ENCODE peak calls at places on chromosome 16, in six cellular contexts. One of them, this sample, is unnamed.

GRCh38 chr16:85498607-85499006 is 114.5 kb upstream of the GSE1 start:
- DNase-seq in kidney: no peak
- DNase-seq in mesendoderm: no peak
- DNase-seq in IMR-90: no peak
- DNase-seq in neuronal stem cell: no peak
- DNase-seq in mesenchymal stem cell: no peak
- DNase-seq in this sample: no peak

GRCh38 chr16:590165-590874 is 454 bp downstream of the RAB40C start:
- DNase-seq in neuronal stem cell: no peak
- DNase-seq in kidney: peak; percentile 85
- DNase-seq in IMR-90: peak; percentile 47
- DNase-seq in mesenchymal stem cell: peak; percentile 60
- DNase-seq in mesendoderm: no peak
- DNase-seq in this sample: peak; percentile 87

GRCh38 chr16:4437366-4437765 is 11.7 kb downstream of the DNAJA3 start:
- DNase-seq in kidney: no peak
- DNase-seq in mesendoderm: no peak
- DNase-seq in mesenchymal stem cell: no peak
- DNase-seq in IMR-90: no peak
- DNase-seq in neuronal stem cell: no peak
- DNase-seq in this sample: no peak

GRCh38 chr16:4911831-4912422 is 25.0 kb downstream of the PPL start:
- DNase-seq in IMR-90: peak; percentile 33
- DNase-seq in mesendoderm: no peak
- DNase-seq in neuronal stem cell: no peak
- DNase-seq in kidney: no peak
- DNase-seq in mesenchymal stem cell: no peak
- DNase-seq in this sample: peak; percentile 66

GRCh38 chr16:48047755-48048154 is 108.0 kb downstream of the ABCC12 start:
- DNase-seq in mesendoderm: no peak
- DNase-seq in IMR-90: no peak
- DNase-seq in kidney: no peak
- DNase-seq in neuronal stem cell: no peak
- DNase-seq in mesenchymal stem cell: no peak
- DNase-seq in this sample: no peak

GRCh38 chr16:47565454-47565853 is 104.3 kb downstream of the PHKB start:
- DNase-seq in kidney: no peak
- DNase-seq in neuronal stem cell: no peak
- DNase-seq in mesenchymal stem cell: peak; percentile 69
- DNase-seq in IMR-90: peak; percentile 66
- DNase-seq in mesendoderm: no peak
- DNase-seq in this sample: no peak

GRCh38 chr16:56743840-56744239 is 13.9 kb downstream of the NUP93 start:
- DNase-seq in mesendoderm: peak; percentile 73
- DNase-seq in kidney: peak; percentile 81
- DNase-seq in neuronal stem cell: no peak
- DNase-seq in mesenchymal stem cell: peak; percentile 79
- DNase-seq in IMR-90: peak; percentile 49
- DNase-seq in this sample: peak; percentile 43

GRCh38 chr16:58196898-58197313 is 1.0 kb downstream of the CSNK2A2 start:
- DNase-seq in neuronal stem cell: no peak
- DNase-seq in mesenchymal stem cell: peak; percentile 22
- DNase-seq in mesendoderm: peak; percentile 26
- DNase-seq in kidney: no peak
- DNase-seq in IMR-90: peak; percentile 48
- DNase-seq in this sample: peak; percentile 19

GRCh38 chr16:65480276-65480675 is 358.4 kb upstream of the CDH11 start:
- DNase-seq in IMR-90: no peak
- DNase-seq in neuronal stem cell: no peak
- DNase-seq in mesendoderm: no peak
- DNase-seq in mesenchymal stem cell: no peak
- DNase-seq in kidney: no peak
- DNase-seq in this sample: no peak
- H3K4me3 ChIP-seq in IMR-90: no peak overlapping the region
- H3K4me3 ChIP-seq in neuronal stem cell: peak overlapping the region; percentile 29
- H3K4me3 ChIP-seq in mesendoderm: no peak overlapping the region
- H3K4me3 ChIP-seq in mesenchymal stem cell: no peak overlapping the region
- H3K4me3 ChIP-seq in kidney: no peak overlapping the region
- H3K4me3 ChIP-seq in this sample: no peak overlapping the region

DNA sequence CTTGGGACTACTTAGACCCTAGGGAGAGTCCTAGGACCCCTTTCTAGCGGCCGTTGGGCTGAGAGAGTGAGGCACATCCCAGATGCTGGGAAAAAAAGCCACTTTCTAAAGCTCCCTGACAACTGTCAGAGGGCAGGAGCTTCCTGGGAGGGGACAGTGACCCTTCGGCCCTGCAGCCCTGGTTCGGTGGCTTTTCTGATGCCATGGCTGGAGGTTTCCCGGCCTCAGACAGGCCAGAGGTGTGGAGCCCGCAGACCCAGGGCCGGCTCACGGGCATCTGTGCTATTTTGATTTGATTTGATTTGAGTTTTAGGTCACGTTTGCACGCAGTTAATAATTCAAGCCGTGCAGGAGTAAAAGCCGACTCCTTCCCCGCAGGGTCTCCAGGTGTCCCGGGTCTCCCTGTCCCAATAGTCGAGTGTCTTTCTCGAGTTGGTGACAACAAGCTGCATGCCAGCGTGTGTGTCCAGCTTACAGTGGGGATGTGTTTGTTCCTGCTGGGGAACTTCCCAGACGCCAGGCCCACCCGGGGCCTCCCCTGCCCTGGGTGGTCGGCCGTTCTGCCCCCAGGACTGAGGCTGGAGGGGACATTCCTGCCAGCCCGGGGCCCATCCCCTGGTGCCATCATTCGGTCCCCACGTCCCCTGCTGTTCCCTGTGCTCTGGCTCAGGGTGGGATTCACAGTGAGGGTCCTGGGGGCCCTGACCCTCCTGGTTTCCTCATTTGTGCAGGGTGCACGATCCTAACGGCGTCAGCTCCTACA is 1.0 kb upstream of the CBFA2T3 start:
- DNase-seq in kidney: no peak
- DNase-seq in mesendoderm: no peak
- DNase-seq in neuronal stem cell: no peak
- DNase-seq in IMR-90: no peak
- DNase-seq in mesenchymal stem cell: no peak
- DNase-seq in this sample: no peak
- H3K9ac ChIP-seq in kidney: no peak overlapping the region
- H3K9ac ChIP-seq in mesendoderm: no peak overlapping the region
- H3K9ac ChIP-seq in neuronal stem cell: peak overlapping the region; percentile 30
- H3K9ac ChIP-seq in IMR-90: no peak overlapping the region
- H3K9ac ChIP-seq in mesenchymal stem cell: no peak overlapping the region
- H3K9ac ChIP-seq in this sample: no peak overlapping the region

DNA sequence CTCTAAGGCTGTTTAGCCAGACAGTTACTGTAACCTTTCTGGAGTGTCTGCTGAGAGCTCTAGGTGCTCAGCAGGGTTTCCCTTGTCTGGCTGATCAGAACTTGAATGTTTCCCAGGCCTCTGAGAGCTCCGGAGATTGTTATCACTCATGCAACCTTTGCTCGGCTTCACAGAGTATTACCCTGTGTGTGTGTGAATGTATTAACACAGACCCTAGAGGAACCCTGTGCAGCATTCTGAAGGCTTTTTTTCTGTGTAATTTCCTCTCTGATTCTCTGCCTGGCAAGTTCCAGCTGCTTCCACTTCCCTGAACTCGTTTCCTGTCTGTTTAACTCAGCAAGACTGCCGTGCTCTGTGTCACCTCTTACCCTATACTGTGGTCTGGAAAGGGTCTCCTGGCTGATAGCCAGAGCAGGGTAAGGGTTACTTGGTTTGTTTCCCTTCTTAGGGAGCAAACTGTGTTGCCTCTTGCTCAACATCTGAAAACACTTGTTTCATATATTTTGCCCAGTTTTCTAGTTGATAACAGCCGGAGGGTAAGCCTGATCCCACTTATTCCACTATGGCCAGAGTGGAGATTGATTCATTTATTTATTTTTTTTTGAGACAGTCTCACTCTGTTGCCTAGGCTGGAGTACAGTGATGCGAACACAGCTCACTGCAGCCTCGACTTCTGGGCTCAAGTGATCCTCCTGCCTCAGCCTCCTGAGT is 21.7 kb downstream of the PRMT7 start:
- DNase-seq in mesenchymal stem cell: peak; percentile 80
- DNase-seq in IMR-90: peak; percentile 52
- DNase-seq in mesendoderm: peak; percentile 43
- DNase-seq in neuronal stem cell: no peak
- DNase-seq in kidney: peak; percentile 34
- DNase-seq in this sample: peak; percentile 11
- H3K4me3 ChIP-seq in mesenchymal stem cell: no peak overlapping the region
- H3K4me3 ChIP-seq in IMR-90: no peak overlapping the region
- H3K4me3 ChIP-seq in mesendoderm: no peak overlapping the region
- H3K4me3 ChIP-seq in neuronal stem cell: no peak overlapping the region
- H3K4me3 ChIP-seq in kidney: no peak overlapping the region
- H3K4me3 ChIP-seq in this sample: peak overlapping the region; percentile 10

DNA sequence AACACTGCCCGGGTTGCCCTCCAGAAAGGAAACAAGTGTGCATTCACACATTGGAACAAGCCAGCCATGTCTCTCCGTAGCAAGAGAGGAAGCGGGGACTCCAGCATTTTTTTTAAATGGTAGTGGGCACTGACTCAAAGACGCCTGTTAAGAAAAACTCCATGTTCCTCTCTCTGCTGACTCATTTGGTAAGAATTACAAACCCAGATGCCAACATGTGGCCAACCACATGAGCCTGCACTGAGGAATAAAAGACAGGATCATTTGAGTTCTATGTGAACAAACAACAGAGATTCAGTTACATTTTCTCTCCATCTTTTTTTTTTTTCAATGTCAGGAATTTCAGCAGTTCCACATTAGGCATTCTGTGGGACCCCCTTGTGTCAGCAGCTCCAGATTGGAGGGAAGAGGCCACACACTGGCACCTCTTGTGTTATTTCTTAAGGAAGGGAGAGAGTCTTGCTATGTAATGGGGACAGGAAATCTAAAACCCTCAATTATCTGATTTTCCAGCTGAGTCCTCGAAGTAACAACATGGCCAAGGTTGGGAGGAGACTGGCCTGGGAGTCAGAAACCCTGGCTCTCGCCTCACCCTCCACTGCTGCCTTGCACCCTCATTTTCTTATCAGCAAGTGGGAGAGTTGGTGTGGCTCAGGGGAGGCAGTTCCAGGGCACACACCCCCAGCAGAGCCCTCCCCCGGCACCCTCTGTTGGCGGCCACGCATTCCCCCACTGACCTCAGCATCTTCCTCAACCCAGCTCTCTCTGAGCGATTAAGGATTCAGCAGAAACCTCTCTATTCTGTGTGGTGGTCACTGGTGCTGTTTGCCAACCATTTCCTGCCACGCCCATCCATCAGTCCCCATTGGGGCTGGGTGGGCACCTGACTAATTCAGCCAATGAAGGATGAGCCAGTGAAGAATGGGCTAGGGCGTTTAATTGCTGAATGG is 173.0 kb downstream of the FOXL1 start:
- DNase-seq in mesenchymal stem cell: peak; percentile 81
- DNase-seq in mesendoderm: no peak
- DNase-seq in kidney: no peak
- DNase-seq in neuronal stem cell: no peak
- DNase-seq in IMR-90: peak; percentile 87
- DNase-seq in this sample: peak; percentile 88
- H3K9ac ChIP-seq in mesenchymal stem cell: peak overlapping the region; percentile 38
- H3K9ac ChIP-seq in mesendoderm: no peak overlapping the region
- H3K9ac ChIP-seq in kidney: no peak overlapping the region
- H3K9ac ChIP-seq in neuronal stem cell: no peak overlapping the region
- H3K9ac ChIP-seq in IMR-90: peak overlapping the region; percentile 24
- H3K9ac ChIP-seq in this sample: peak overlapping the region; percentile 55

GRCh38 chr16:3004781-3005284 is 7.9 kb upstream of the CLDN9 start:
- DNase-seq in IMR-90: no peak
- DNase-seq in kidney: no peak
- DNase-seq in neuronal stem cell: no peak
- DNase-seq in mesendoderm: peak; percentile 71
- DNase-seq in mesenchymal stem cell: no peak
- DNase-seq in this sample: no peak

GRCh38 chr16:3001316-3001715 is 11.4 kb upstream of the CLDN9 start:
- DNase-seq in mesendoderm: peak; percentile 56
- DNase-seq in IMR-90: no peak
- DNase-seq in kidney: no peak
- DNase-seq in neuronal stem cell: no peak
- DNase-seq in mesenchymal stem cell: no peak
- DNase-seq in this sample: no peak

GRCh38 chr16:3003582-3004270 is 9.0 kb upstream of the CLDN9 start:
- DNase-seq in mesendoderm: peak; percentile 100
- DNase-seq in IMR-90: peak; percentile 98
- DNase-seq in kidney: peak; percentile 99
- DNase-seq in neuronal stem cell: peak; percentile 96
- DNase-seq in mesenchymal stem cell: peak; percentile 97
- DNase-seq in this sample: peak; percentile 95

GRCh38 chr16:3007059-3007956 is 5.4 kb upstream of the CLDN9 start:
- DNase-seq in mesendoderm: peak; percentile 47
- DNase-seq in kidney: no peak
- DNase-seq in IMR-90: no peak
- DNase-seq in mesenchymal stem cell: no peak
- DNase-seq in neuronal stem cell: no peak
- DNase-seq in this sample: no peak

GRCh38 chr16:3004319-3004718 is 8.4 kb upstream of the CLDN9 start:
- DNase-seq in mesendoderm: no peak
- DNase-seq in kidney: no peak
- DNase-seq in neuronal stem cell: no peak
- DNase-seq in IMR-90: no peak
- DNase-seq in mesenchymal stem cell: no peak
- DNase-seq in this sample: peak; percentile 39
- H3K4me3 ChIP-seq in mesendoderm: no peak overlapping the region
- H3K4me3 ChIP-seq in kidney: no peak overlapping the region
- H3K4me3 ChIP-seq in neuronal stem cell: peak overlapping the region; percentile 56
- H3K4me3 ChIP-seq in IMR-90: peak overlapping the region; percentile 19
- H3K4me3 ChIP-seq in mesenchymal stem cell: peak overlapping the region; percentile 40
- H3K4me3 ChIP-seq in this sample: no peak overlapping the region